ENCODE peak calls at places on chromosomes 11 and 22, in eight cellular contexts. One of them, this sample, is unnamed.

GRCh38 chr11:12263141-12263693 is 114.2 kb upstream of the PARVA start:
- DNase-seq in GM19239: no peak
- DNase-seq in GM10248: no peak
- DNase-seq in Peyer's patch: no peak
- DNase-seq in astrocyte of the cerebellum: no peak
- DNase-seq in activated T-cell treated with anti-CD3 and anti-CD28 coated beads for 48 hours: no peak
- DNase-seq in fibroblast of mammary gland: no peak
- DNase-seq in naive thymus-derived CD8-positive, alpha-beta T cell: no peak
- DNase-seq in this sample: no peak

GRCh38 chr22:45891021-45891421 is 85.9 kb downstream of the WNT7B start:
- DNase-seq in GM19239: no peak
- DNase-seq in GM10248: no peak
- DNase-seq in Peyer's patch: no peak
- DNase-seq in astrocyte of the cerebellum: no peak
- DNase-seq in activated T-cell treated with anti-CD3 and anti-CD28 coated beads for 48 hours: no peak
- DNase-seq in fibroblast of mammary gland: no peak
- DNase-seq in naive thymus-derived CD8-positive, alpha-beta T cell: no peak
- DNase-seq in this sample: no peak

GRCh38 chr11:48169706-48170105 is 46.9 kb upstream of the OR4B1 start:
- DNase-seq in GM19239: no peak
- DNase-seq in GM10248: no peak
- DNase-seq in Peyer's patch: no peak
- DNase-seq in astrocyte of the cerebellum: no peak
- DNase-seq in activated T-cell treated with anti-CD3 and anti-CD28 coated beads for 48 hours: no peak
- DNase-seq in fibroblast of mammary gland: peak
- DNase-seq in naive thymus-derived CD8-positive, alpha-beta T cell: no peak
- DNase-seq in this sample: no peak

GRCh38 chr11:1303196-1303821 is 6.1 kb downstream of the TOLLIP start:
- DNase-seq in GM19239: no peak
- DNase-seq in GM10248: no peak
- DNase-seq in Peyer's patch: peak
- DNase-seq in astrocyte of the cerebellum: no peak
- DNase-seq in activated T-cell treated with anti-CD3 and anti-CD28 coated beads for 48 hours: no peak
- DNase-seq in fibroblast of mammary gland: no peak
- DNase-seq in naive thymus-derived CD8-positive, alpha-beta T cell: no peak
- DNase-seq in this sample: no peak

GRCh38 chr11:120227228-120227852 is 12.6 kb upstream of the POU2F3 start:
- DNase-seq in GM19239: no peak
- DNase-seq in GM10248: no peak
- DNase-seq in Peyer's patch: no peak
- DNase-seq in astrocyte of the cerebellum: no peak
- DNase-seq in activated T-cell treated with anti-CD3 and anti-CD28 coated beads for 48 hours: no peak
- DNase-seq in fibroblast of mammary gland: no peak
- DNase-seq in naive thymus-derived CD8-positive, alpha-beta T cell: no peak
- DNase-seq in this sample: no peak

GRCh38 chr11:82718307-82718706 is 15.4 kb downstream of the FAM181B start:
- DNase-seq in GM19239: no peak
- DNase-seq in GM10248: peak
- DNase-seq in Peyer's patch: no peak
- DNase-seq in astrocyte of the cerebellum: peak
- DNase-seq in activated T-cell treated with anti-CD3 and anti-CD28 coated beads for 48 hours: no peak
- DNase-seq in fibroblast of mammary gland: peak
- DNase-seq in naive thymus-derived CD8-positive, alpha-beta T cell: no peak
- DNase-seq in this sample: no peak

GRCh38 chr11:101583180-101584128 is at the start of gene TRPC6:
- DNase-seq in GM19239: no peak
- DNase-seq in GM10248: peak
- DNase-seq in Peyer's patch: no peak
- DNase-seq in astrocyte of the cerebellum: no peak
- DNase-seq in activated T-cell treated with anti-CD3 and anti-CD28 coated beads for 48 hours: no peak
- DNase-seq in fibroblast of mammary gland: peak
- DNase-seq in naive thymus-derived CD8-positive, alpha-beta T cell: no peak
- DNase-seq in this sample: no peak

GRCh38 chr11:72298931-72299330 is 55.0 kb upstream of the PHOX2A start:
- DNase-seq in GM19239: no peak
- DNase-seq in GM10248: no peak
- DNase-seq in Peyer's patch: no peak
- DNase-seq in astrocyte of the cerebellum: no peak
- DNase-seq in activated T-cell treated with anti-CD3 and anti-CD28 coated beads for 48 hours: no peak
- DNase-seq in fibroblast of mammary gland: no peak
- DNase-seq in naive thymus-derived CD8-positive, alpha-beta T cell: no peak
- DNase-seq in this sample: no peak

GRCh38 chr11:112363527-112363926 is 102.9 kb upstream of the PLET1 start:
- DNase-seq in GM19239: no peak
- DNase-seq in GM10248: no peak
- DNase-seq in Peyer's patch: no peak
- DNase-seq in astrocyte of the cerebellum: no peak
- DNase-seq in activated T-cell treated with anti-CD3 and anti-CD28 coated beads for 48 hours: no peak
- DNase-seq in fibroblast of mammary gland: peak
- DNase-seq in naive thymus-derived CD8-positive, alpha-beta T cell: no peak
- DNase-seq in this sample: no peak

GRCh38 chr11:116439480-116439759 is 333.4 kb downstream of the BUD13 start:
- DNase-seq in GM19239: no peak
- DNase-seq in GM10248: no peak
- DNase-seq in Peyer's patch: no peak
- DNase-seq in astrocyte of the cerebellum: no peak
- DNase-seq in activated T-cell treated with anti-CD3 and anti-CD28 coated beads for 48 hours: no peak
- DNase-seq in fibroblast of mammary gland: no peak
- DNase-seq in naive thymus-derived CD8-positive, alpha-beta T cell: no peak
- DNase-seq in this sample: no peak

GRCh38 chr11:27234961-27235360 is 128.1 kb downstream of the CCDC34 start:
- DNase-seq in GM19239: no peak
- DNase-seq in GM10248: no peak
- DNase-seq in Peyer's patch: no peak
- DNase-seq in astrocyte of the cerebellum: no peak
- DNase-seq in activated T-cell treated with anti-CD3 and anti-CD28 coated beads for 48 hours: no peak
- DNase-seq in fibroblast of mammary gland: no peak
- DNase-seq in naive thymus-derived CD8-positive, alpha-beta T cell: no peak
- DNase-seq in this sample: no peak

GRCh38 chr11:131253885-131254204 is 116.6 kb upstream of the NTM start:
- DNase-seq in GM19239: no peak
- DNase-seq in GM10248: no peak
- DNase-seq in Peyer's patch: no peak
- DNase-seq in astrocyte of the cerebellum: no peak
- DNase-seq in activated T-cell treated with anti-CD3 and anti-CD28 coated beads for 48 hours: no peak
- DNase-seq in fibroblast of mammary gland: peak
- DNase-seq in naive thymus-derived CD8-positive, alpha-beta T cell: no peak
- DNase-seq in this sample: no peak

GRCh38 chr11:70481625-70482528 is 83.5 kb downstream of the CTTN start:
- DNase-seq in GM19239: no peak
- DNase-seq in GM10248: no peak
- DNase-seq in Peyer's patch: no peak
- DNase-seq in astrocyte of the cerebellum: no peak
- DNase-seq in activated T-cell treated with anti-CD3 and anti-CD28 coated beads for 48 hours: no peak
- DNase-seq in fibroblast of mammary gland: peak
- DNase-seq in naive thymus-derived CD8-positive, alpha-beta T cell: no peak
- DNase-seq in this sample: no peak

GRCh38 chr11:12225046-12225739 is 114.8 kb downstream of the MICAL2 start:
- DNase-seq in GM19239: no peak
- DNase-seq in GM10248: no peak
- DNase-seq in Peyer's patch: no peak
- DNase-seq in astrocyte of the cerebellum: no peak
- DNase-seq in activated T-cell treated with anti-CD3 and anti-CD28 coated beads for 48 hours: no peak
- DNase-seq in fibroblast of mammary gland: no peak
- DNase-seq in naive thymus-derived CD8-positive, alpha-beta T cell: no peak
- DNase-seq in this sample: no peak

GRCh38 chr11:67389477-67389876 is 2.3 kb upstream of the RAD9A start:
- DNase-seq in GM19239: no peak
- DNase-seq in GM10248: no peak
- DNase-seq in Peyer's patch: peak
- DNase-seq in astrocyte of the cerebellum: no peak
- DNase-seq in activated T-cell treated with anti-CD3 and anti-CD28 coated beads for 48 hours: no peak
- DNase-seq in fibroblast of mammary gland: no peak
- DNase-seq in naive thymus-derived CD8-positive, alpha-beta T cell: no peak
- DNase-seq in this sample: peak

GRCh38 chr11:61700720-61701119 is 20.5 kb downstream of the DAGLA start:
- DNase-seq in GM19239: no peak
- DNase-seq in GM10248: no peak
- DNase-seq in Peyer's patch: no peak
- DNase-seq in astrocyte of the cerebellum: no peak
- DNase-seq in activated T-cell treated with anti-CD3 and anti-CD28 coated beads for 48 hours: no peak
- DNase-seq in fibroblast of mammary gland: no peak
- DNase-seq in naive thymus-derived CD8-positive, alpha-beta T cell: no peak
- DNase-seq in this sample: no peak

GRCh38 chr11:59755701-59756495 is 722 bp downstream of the STX3 start:
- DNase-seq in GM19239: no peak
- DNase-seq in GM10248: no peak
- DNase-seq in Peyer's patch: peak
- DNase-seq in astrocyte of the cerebellum: peak
- DNase-seq in activated T-cell treated with anti-CD3 and anti-CD28 coated beads for 48 hours: no peak
- DNase-seq in fibroblast of mammary gland: peak
- DNase-seq in naive thymus-derived CD8-positive, alpha-beta T cell: peak
- DNase-seq in this sample: peak

This sample was measured in stimulated activated CD4-positive, alpha-beta T cell treated with anti-CD3 and anti-CD28 coated beads, Interleukin-2, amount 100 ng/mL, for 24 hours.